ENCODE peak calls at places on chromosomes 2 and 18, in four cellular contexts. Z is HepG2, I is K562, G is GM12878. K is an unnamed sample.

GRCh38 chr2:43224571-43225092 is 1.8 kb downstream of the ZFP36L2 start:
- DNase-seq in Z (no peak), I (peak; percentile 39), G (no peak), K (no peak)

GRCh38 chr2:162242586-162243304 is 500 bp downstream of the FAP start:
- DNase-seq in Z (no peak), I (no peak), G (no peak), K (no peak)

GRCh38 chr18:69968073-69968472 is 20.4 kb upstream of the CD226 start:
- DNase-seq in Z (no peak), I (no peak), G (no peak), K (no peak)

GRCh38 chr2:218745559-218746469 is 35.2 kb downstream of the TTLL4 start:
- DNase-seq in Z (peak; percentile 99), I (no peak), G (no peak), K (no peak)

GRCh38 chr2:209977386-209978239 is 24.8 kb upstream of the RPE start:
- DNase-seq in Z (peak; percentile 39), I (no peak), G (peak; percentile 21), K (no peak)

GRCh38 chr18:31217455-31217854 is 54.8 kb upstream of the DSC1 start:
- DNase-seq in Z (no peak), I (no peak), G (no peak), K (no peak)

GRCh38 chr2:190765386-190766173 is 115.0 kb upstream of the GLS start:
- DNase-seq in Z (no peak), I (no peak), G (no peak), K (no peak)

GRCh38 chr2:215749092-215749957 is 264.0 kb downstream of the MREG start:
- DNase-seq in Z (peak; percentile 91), I (no peak), G (no peak), K (no peak)

GRCh38 chr2:124193706-124194105 is 168.6 kb downstream of the CNTNAP5 start:
- DNase-seq in Z (no peak), I (no peak), G (no peak), K (no peak)

GRCh38 chr2:1730047-1730937 is 14.0 kb downstream of the PXDN start:
- DNase-seq in Z (no peak), I (no peak), G (no peak), K (no peak)

GRCh38 chr2:101380376-101380775 is 6.9 kb downstream of the CREG2 start:
- DNase-seq in Z (no peak), I (no peak), G (no peak), K (no peak)

GRCh38 chr18:5975111-5975622 is 79.8 kb upstream of the TMEM200C start:
- DNase-seq in Z (no peak), I (no peak), G (peak; percentile 87), K (no peak)

GRCh38 chr2:205934443-205934842 is 151.5 kb downstream of the INO80D start:
- DNase-seq in Z (peak; percentile 34), I (no peak), G (no peak), K (no peak)

GRCh38 chr2:182649316-182649715 is 66.7 kb upstream of the DNAJC10 start:
- DNase-seq in Z (peak; percentile 57), I (no peak), G (no peak), K (peak; percentile 48)

GRCh38 chr2:161113693-161114417 is 46.4 kb upstream of the TANK start:
- DNase-seq in Z (no peak), I (no peak), G (no peak), K (no peak)

GRCh38 chr2:169034256-169034655 is 3.1 kb upstream of the ABCB11 start:
- DNase-seq in Z (no peak), I (no peak), G (no peak), K (no peak)

GRCh38 chr2:174595415-174595814 is 2.2 kb downstream of the WIPF1 start:
- DNase-seq in Z (no peak), I (no peak), G (no peak), K (no peak)

GRCh38 chr18:45785015-45785597 is 40.4 kb upstream of the SIGLEC15 start:
- DNase-seq in Z (no peak), I (no peak), G (no peak), K (no peak)

GRCh38 chr2:25215948-25216679 is 47.7 kb upstream of the POMC start:
- DNase-seq in Z (no peak), I (no peak), G (no peak), K (no peak)

GRCh38 chr2:128228894-128229293 is 89.8 kb downstream of the HS6ST1 start:
- DNase-seq in Z (peak; percentile 49), I (no peak), G (no peak), K (no peak)

GRCh38 chr18:79910563-79910962 is 40.9 kb downstream of the SLC66A2 start:
- DNase-seq in Z (no peak), I (no peak), G (no peak), K (no peak)

GRCh38 chr2:235493775-235494715 is at the start of gene AGAP1:
- DNase-seq in Z (peak; percentile 74), I (peak; percentile 84), G (no peak), K (peak; percentile 81)

GRCh38 chr2:119723784-119724467 is 35.8 kb upstream of the PTPN4 start:
- DNase-seq in Z (peak; percentile 57), I (no peak), G (no peak), K (no peak)

GRCh38 chr2:71609958-71610357 is 156.6 kb downstream of the DYSF start:
- DNase-seq in Z (no peak), I (no peak), G (no peak), K (no peak)

GRCh38 chr18:26503382-26503781 is 45.0 kb downstream of the KCTD1 start:
- DNase-seq in Z (no peak), I (no peak), G (no peak), K (no peak)

GRCh38 chr2:170394988-170395387 is 217.0 kb downstream of the MYO3B start:
- DNase-seq in Z (no peak), I (peak; percentile 29), G (no peak), K (no peak)
- TF ChIP-seq FOXK2 in Z (no peak), I (no peak), G (no peak), K (no peak)

GRCh38 chr18:63994783-63995399 is 25.0 kb downstream of the SERPINB8 start:
- DNase-seq in Z (peak; percentile 16), I (peak; percentile 39), G (no peak), K (peak; percentile 48)
- TF ChIP-seq FOXK2 in Z (no peak), I (no peak), G (no peak), K (no peak)

GRCh38 chr2:33073018-33073417 is 126.3 kb downstream of the LTBP1 start:
- DNase-seq in Z (no peak), I (no peak), G (no peak), K (no peak)
- TF ChIP-seq FOXK2 in Z (no peak), I (no peak), G (no peak), K (no peak)

DNA sequence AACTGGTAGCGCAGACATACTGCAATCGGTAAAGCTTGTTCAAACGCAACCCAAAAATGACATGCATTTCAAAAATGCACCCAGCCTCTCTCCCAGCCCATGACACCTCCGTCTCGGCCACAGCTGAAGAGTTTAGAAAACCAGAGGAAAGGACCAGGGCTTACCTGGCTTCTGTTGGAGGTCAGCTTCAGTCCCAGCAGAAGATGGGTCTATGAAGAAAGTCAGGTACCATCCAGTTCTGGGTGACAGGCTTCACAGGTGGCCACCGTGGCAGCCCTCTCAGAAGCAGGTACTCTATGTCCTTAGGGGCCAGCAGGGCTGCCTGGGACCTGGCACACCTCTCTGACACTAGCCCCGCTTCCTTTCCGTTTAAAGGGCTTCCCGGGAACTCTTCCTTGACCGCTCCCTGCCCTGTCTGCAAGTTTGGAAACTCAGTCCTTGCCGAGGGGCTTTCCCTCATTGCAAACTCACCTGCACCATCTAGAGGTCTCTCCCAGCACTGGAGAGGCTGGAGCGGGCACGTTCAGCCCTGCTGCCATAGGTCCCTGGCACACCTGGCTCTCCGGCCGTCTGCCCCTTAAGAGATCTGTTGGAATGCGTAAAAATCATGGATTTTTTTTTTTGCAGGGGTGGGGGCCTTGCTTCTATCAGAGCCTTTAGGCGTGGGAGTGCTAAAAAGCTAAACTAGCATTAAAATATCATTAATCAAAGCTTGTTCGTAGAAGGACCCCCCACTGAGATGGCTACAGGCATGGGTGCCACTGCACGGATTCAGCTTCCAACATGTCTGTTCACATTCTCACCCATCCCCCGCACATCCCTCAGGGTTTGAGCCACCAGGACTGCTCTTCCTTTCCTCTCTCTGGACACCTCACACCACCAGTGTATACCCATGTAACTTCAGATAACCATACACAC is at the start of gene EDAR:
- DNase-seq in Z (peak; percentile 54), I (no peak), G (no peak), K (peak; percentile 77)
- TF ChIP-seq FOXK2 in Z (no peak), I (no peak), G (no peak), K (no peak)

GRCh38 chr2:140349695-140350094 is 1569.5 kb upstream of the NXPH2 start:
- DNase-seq in Z (no peak), I (no peak), G (no peak), K (no peak)

GRCh38 chr2:140348826-140349225 is 1568.6 kb upstream of the NXPH2 start:
- DNase-seq in Z (no peak), I (no peak), G (no peak), K (no peak)

DNA sequence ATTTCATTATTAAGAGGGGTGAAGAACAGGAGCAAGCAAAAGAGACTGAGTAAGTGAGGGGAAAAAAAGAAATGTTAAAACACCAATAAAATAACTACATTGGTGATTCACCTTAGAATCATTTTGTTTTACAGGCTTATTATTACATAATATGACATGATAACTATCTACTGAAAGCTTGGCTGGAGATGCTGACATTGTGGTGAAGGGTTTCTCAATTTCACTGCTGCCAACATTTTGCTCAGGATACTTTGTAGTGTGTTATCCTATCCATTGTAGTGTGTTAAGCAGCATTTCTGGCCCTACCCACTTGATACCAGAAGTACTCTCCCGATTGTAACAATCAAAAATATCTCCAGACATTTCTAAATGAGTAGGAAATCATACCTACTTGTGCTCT is 1564.7 kb upstream of the NXPH2 start:
- DNase-seq in Z (no peak), I (no peak), G (no peak), K (no peak)
- TF ChIP-seq FOXK2 in Z (no peak), I (no peak), G (no peak), K (no peak)

GRCh38 chr2:121121661-121122060 is 163.3 kb downstream of the TFCP2L1 start:
- DNase-seq in Z (no peak), I (no peak), G (no peak), K (no peak)

GRCh38 chr2:121128741-121129659 is 156.0 kb downstream of the TFCP2L1 start:
- DNase-seq in Z (peak; percentile 45), I (peak; percentile 46), G (no peak), K (peak; percentile 66)

GRCh38 chr2:121124330-121124729 is 160.7 kb downstream of the TFCP2L1 start:
- DNase-seq in Z (no peak), I (no peak), G (no peak), K (no peak)

GRCh38 chr2:121123268-121123667 is 161.7 kb downstream of the TFCP2L1 start:
- DNase-seq in Z (no peak), I (no peak), G (no peak), K (no peak)

DNA sequence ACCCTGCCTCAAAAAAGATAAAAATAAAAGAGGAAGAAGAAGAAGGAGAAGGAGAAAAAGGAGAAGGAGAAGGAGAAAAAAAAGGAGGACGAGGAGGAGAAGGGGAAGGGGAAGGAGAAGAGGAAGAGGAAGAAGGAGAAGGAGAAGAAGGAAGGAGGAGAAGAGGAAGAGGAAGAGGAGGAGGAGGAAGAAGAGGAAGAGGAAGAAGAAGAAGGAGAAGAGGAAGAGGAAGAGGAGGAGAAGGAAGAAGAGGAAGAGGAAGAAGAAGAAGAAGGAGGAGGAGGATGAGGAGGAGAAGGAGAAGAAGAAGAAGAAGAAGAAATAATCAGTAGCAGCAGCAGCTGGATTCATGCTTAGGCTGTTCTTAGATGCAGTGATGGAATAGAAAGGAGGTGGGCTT is 159.7 kb downstream of the TFCP2L1 start:
- DNase-seq in Z (no peak), I (no peak), G (no peak), K (no peak)
- TF ChIP-seq FOXK2 in Z (no peak), I (no peak), G (no peak), K (no peak)

K was measured in HEK293T.